ENCODE peak calls at places on chromosome 6, in six cellular contexts. One of them, this sample, is unnamed.

GRCh38 chr6:81606965-81607381 is 145.5 kb downstream of the TENT5A start:
- DNase-seq in AG10803: peak
- DNase-seq in hepatocyte: no peak
- DNase-seq in PC-9: no peak
- DNase-seq in uterus: no peak
- DNase-seq in ovary: no peak
- DNase-seq in this sample: peak

GRCh38 chr6:119020597-119021561 is 57.6 kb downstream of the FAM184A start:
- DNase-seq in AG10803: no peak
- DNase-seq in uterus: no peak
- DNase-seq in ovary: no peak
- DNase-seq in hepatocyte: no peak
- DNase-seq in PC-9: no peak
- DNase-seq in this sample: no peak

GRCh38 chr6:127348046-127348661 is 4.7 kb upstream of the ECHDC1 start:
- DNase-seq in ovary: no peak
- DNase-seq in PC-9: no peak
- DNase-seq in AG10803: no peak
- DNase-seq in uterus: no peak
- DNase-seq in hepatocyte: no peak
- DNase-seq in this sample: no peak

GRCh38 chr6:150685860-150686259 is 86.2 kb downstream of the PLEKHG1 start:
- DNase-seq in hepatocyte: peak
- DNase-seq in PC-9: peak
- DNase-seq in ovary: no peak
- DNase-seq in AG10803: no peak
- DNase-seq in uterus: no peak
- DNase-seq in this sample: no peak

GRCh38 chr6:169048806-169049205 is 204.8 kb downstream of the THBS2 start:
- DNase-seq in hepatocyte: no peak
- DNase-seq in AG10803: peak
- DNase-seq in uterus: no peak
- DNase-seq in ovary: no peak
- DNase-seq in PC-9: no peak
- DNase-seq in this sample: no peak

GRCh38 chr6:301526-301925 is 9.2 kb downstream of the DUSP22 start:
- DNase-seq in PC-9: no peak
- DNase-seq in AG10803: no peak
- DNase-seq in hepatocyte: no peak
- DNase-seq in uterus: no peak
- DNase-seq in ovary: no peak
- DNase-seq in this sample: no peak

GRCh38 chr6:48535569-48535968 is 424.6 kb upstream of the PTCHD4 start:
- DNase-seq in hepatocyte: no peak
- DNase-seq in PC-9: peak
- DNase-seq in ovary: no peak
- DNase-seq in uterus: no peak
- DNase-seq in AG10803: peak
- DNase-seq in this sample: peak

GRCh38 chr6:160115421-160115820 is 6.2 kb upstream of the SLC22A1 start:
- DNase-seq in PC-9: no peak
- DNase-seq in uterus: no peak
- DNase-seq in hepatocyte: no peak
- DNase-seq in ovary: no peak
- DNase-seq in AG10803: no peak
- DNase-seq in this sample: no peak

GRCh38 chr6:116393430-116393829 is 22.7 kb downstream of the DSE start:
- DNase-seq in uterus: no peak
- DNase-seq in ovary: no peak
- DNase-seq in AG10803: no peak
- DNase-seq in hepatocyte: no peak
- DNase-seq in PC-9: no peak
- DNase-seq in this sample: no peak
- TF ChIP-seq CTCF in uterus: no peak
- TF ChIP-seq CTCF in ovary: no peak
- TF ChIP-seq CTCF in AG10803: no peak
- TF ChIP-seq CTCF in hepatocyte: no peak
- TF ChIP-seq CTCF in PC-9: no peak
- TF ChIP-seq CTCF in this sample: no peak

DNA sequence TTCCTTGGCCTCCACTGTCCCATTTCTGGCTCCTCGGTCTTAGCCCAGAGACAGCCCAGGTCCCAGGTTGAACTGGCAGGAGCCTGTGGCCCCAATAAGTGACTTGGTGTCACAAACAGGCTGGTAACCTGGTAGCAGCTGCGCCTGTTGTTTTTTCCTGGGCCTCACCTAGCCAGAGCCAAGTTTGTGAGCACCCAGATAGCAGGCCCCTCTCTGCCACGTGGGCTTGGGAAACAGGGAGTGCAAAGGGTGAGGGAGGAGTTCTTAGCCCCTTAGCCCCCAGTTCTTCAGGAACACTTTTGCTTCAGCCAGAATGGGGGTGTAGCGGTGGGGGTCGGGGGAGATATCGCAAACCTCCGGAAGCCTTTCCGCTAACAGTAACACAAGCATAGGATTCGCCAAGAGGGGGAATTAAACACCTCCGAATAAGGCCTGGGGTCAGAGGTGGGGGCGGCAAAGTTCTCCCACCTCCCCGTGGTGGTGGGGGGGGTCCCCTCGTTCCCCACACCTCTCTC is 760 bp downstream of the C6orf132 start:
- DNase-seq in uterus: no peak
- DNase-seq in AG10803: no peak
- DNase-seq in ovary: no peak
- DNase-seq in PC-9: no peak
- DNase-seq in hepatocyte: peak
- DNase-seq in this sample: no peak
- H3K4me3 ChIP-seq in uterus: no peak
- H3K4me3 ChIP-seq in AG10803: peak
- H3K4me3 ChIP-seq in ovary: peak
- H3K4me3 ChIP-seq in PC-9: peak
- H3K4me3 ChIP-seq in hepatocyte: peak
- H3K4me3 ChIP-seq in this sample: peak

GRCh38 chr6:163814494-163815364 is 400.2 kb downstream of the QKI start:
- DNase-seq in AG10803: peak
- DNase-seq in hepatocyte: peak
- DNase-seq in PC-9: no peak
- DNase-seq in ovary: no peak
- DNase-seq in uterus: peak
- DNase-seq in this sample: peak
- TF ChIP-seq CTCF in AG10803: no peak
- TF ChIP-seq CTCF in hepatocyte: no peak
- TF ChIP-seq CTCF in PC-9: no peak
- TF ChIP-seq CTCF in ovary: no peak
- TF ChIP-seq CTCF in uterus: no peak
- TF ChIP-seq CTCF in this sample: no peak

DNA sequence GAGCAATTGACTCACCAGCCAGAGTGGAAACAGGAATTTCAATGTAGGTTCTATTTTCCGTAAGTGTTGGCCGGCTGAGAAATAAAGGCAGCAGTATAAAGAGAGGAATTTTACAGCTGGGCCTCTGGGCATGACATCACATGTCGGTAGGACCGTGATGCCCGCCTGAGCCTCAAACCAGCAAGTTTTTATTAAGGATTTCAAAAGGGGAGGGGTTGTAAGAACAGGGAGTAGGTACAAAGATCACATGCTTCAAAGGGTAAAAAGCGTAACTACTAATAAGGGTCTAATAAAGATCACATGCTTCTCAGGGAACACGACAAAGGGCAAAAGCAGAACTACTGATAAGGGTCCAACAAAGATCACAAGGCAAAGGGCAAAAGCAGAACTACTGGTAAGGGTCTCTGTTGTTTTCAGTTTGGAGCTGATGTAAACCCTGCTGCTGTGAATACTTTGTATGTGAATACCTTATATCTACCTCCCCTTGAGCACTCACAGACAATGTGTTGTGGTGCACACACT is 9.0 kb upstream of the TULP4 start:
- DNase-seq in uterus: no peak
- DNase-seq in ovary: no peak
- DNase-seq in PC-9: no peak
- DNase-seq in hepatocyte: peak
- DNase-seq in AG10803: no peak
- DNase-seq in this sample: no peak
- H3K4me3 ChIP-seq in uterus: no peak
- H3K4me3 ChIP-seq in ovary: no peak
- H3K4me3 ChIP-seq in PC-9: no peak
- H3K4me3 ChIP-seq in hepatocyte: no peak
- H3K4me3 ChIP-seq in AG10803: no peak
- H3K4me3 ChIP-seq in this sample: no peak

GRCh38 chr6:124487778-124488431 is 474.3 kb upstream of the RNF217 start:
- DNase-seq in uterus: no peak
- DNase-seq in PC-9: no peak
- DNase-seq in hepatocyte: no peak
- DNase-seq in AG10803: no peak
- DNase-seq in ovary: no peak
- DNase-seq in this sample: no peak
- TF ChIP-seq CTCF in uterus: no peak
- TF ChIP-seq CTCF in PC-9: no peak
- TF ChIP-seq CTCF in hepatocyte: no peak
- TF ChIP-seq CTCF in AG10803: no peak
- TF ChIP-seq CTCF in ovary: no peak
- TF ChIP-seq CTCF in this sample: no peak

GRCh38 chr6:166862978-166863530 is 93.3 kb downstream of the RNASET2 start:
- DNase-seq in AG10803: no peak
- DNase-seq in ovary: no peak
- DNase-seq in hepatocyte: no peak
- DNase-seq in uterus: no peak
- DNase-seq in PC-9: no peak
- DNase-seq in this sample: no peak
- H3K4me3 ChIP-seq in AG10803: no peak
- H3K4me3 ChIP-seq in ovary: peak
- H3K4me3 ChIP-seq in hepatocyte: peak
- H3K4me3 ChIP-seq in uterus: peak
- H3K4me3 ChIP-seq in PC-9: no peak
- H3K4me3 ChIP-seq in this sample: peak

This sample was measured in foreskin fibroblast.